ENCODE peak calls at places on chromosome 10, in ten cellular contexts. D is neural crest cell; C is WTC11; N is mucosa of gallbladder; Z is myocyte; P is lower lobe of right lung; W is NCI-H774; Q is stimulated activated CD4-positive, alpha-beta T cell treated with anti-CD3 and anti-CD28 coated beads, Interleukin-15, amount 100 ng/mL, for 1 hour; Y is coronary artery; M is heart left ventricle. H is an unnamed sample.

GRCh38 chr10:99524050-99524666 is 8.6 kb upstream of the NKX2-3 start:
- DNase-seq in D (no peak), C (no peak), N (no peak), Z (no peak), P (no peak), W (no peak), Q (no peak), Y (no peak), M (no peak), H (no peak)

GRCh38 chr10:60425392-60426110 is 35.9 kb upstream of the ANK3 start:
- DNase-seq in D (no peak), C (no peak), N (no peak), Z (no peak), P (no peak), W (no peak), Q (no peak), Y (no peak), M (no peak), H (no peak)

GRCh38 chr10:17655567-17656146 is 11.7 kb downstream of the STAM start:
- DNase-seq in D (no peak), C (no peak), N (no peak), Z (no peak), P (no peak), W (no peak), Q (no peak), Y (no peak), M (no peak), H (no peak)

GRCh38 chr10:50788951-50789904 is 49.5 kb downstream of the ASAH2B start:
- DNase-seq in D (no peak), C (no peak), N (no peak), Z (peak; percentile 16), P (no peak), W (no peak), Q (no peak), Y (no peak), M (no peak), H (no peak)

GRCh38 chr10:12902135-12902572 is 99.4 kb downstream of the CCDC3 start:
- DNase-seq in D (peak; percentile 73), C (peak; percentile 68), N (peak; percentile 40), Z (peak; percentile 65), P (no peak), W (peak; percentile 7), Q (no peak), Y (no peak), M (no peak), H (no peak)

GRCh38 chr10:114940735-114941134 is 2.7 kb downstream of the TRUB1 start:
- DNase-seq in D (no peak), C (no peak), N (no peak), Z (peak; percentile 15), P (no peak), W (no peak), Q (no peak), Y (no peak), M (no peak), H (no peak)

GRCh38 chr10:7045891-7046599 is 364.8 kb downstream of the SFMBT2 start:
- DNase-seq in D (no peak), C (no peak), N (no peak), Z (no peak), P (no peak), W (no peak), Q (no peak), Y (no peak), M (no peak), H (no peak)

GRCh38 chr10:123019941-123020703 is 11.3 kb downstream of the ACADSB start:
- DNase-seq in D (no peak), C (no peak), N (no peak), Z (no peak), P (no peak), W (no peak), Q (no peak), Y (no peak), M (no peak), H (no peak)

GRCh38 chr10:79176052-79176501 is 107.3 kb downstream of the ZMIZ1 start:
- DNase-seq in D (no peak), C (no peak), N (no peak), Z (no peak), P (no peak), W (no peak), Q (no peak), Y (no peak), M (no peak), H (no peak)

GRCh38 chr10:56633876-56634452 is 272.9 kb upstream of the ZWINT start:
- DNase-seq in D (no peak), C (no peak), N (no peak), Z (no peak), P (no peak), W (no peak), Q (no peak), Y (no peak), M (no peak), H (no peak)

GRCh38 chr10:1175956-1176565 is 119.9 kb downstream of the WDR37 start:
- DNase-seq in D (no peak), C (peak; percentile 1), N (no peak), Z (no peak), P (no peak), W (no peak), Q (no peak), Y (no peak), M (peak; percentile 36), H (no peak)

GRCh38 chr10:131571346-131571745 is 259.8 kb upstream of the TCERG1L start:
- DNase-seq in D (no peak), C (no peak), N (no peak), Z (no peak), P (no peak), W (no peak), Q (no peak), Y (peak; percentile 16), M (no peak), H (no peak)

GRCh38 chr10:130935051-130935450 is 376.5 kb downstream of the TCERG1L start:
- DNase-seq in D (no peak), C (no peak), N (no peak), Z (no peak), P (no peak), W (no peak), Q (no peak), Y (no peak), M (no peak), H (no peak)

GRCh38 chr10:34967411-34967880 is 122.7 kb downstream of the CUL2 start:
- DNase-seq in D (no peak), C (no peak), N (peak; percentile 13), Z (peak; percentile 66), P (no peak), W (no peak), Q (no peak), Y (no peak), M (peak; percentile 73), H (peak; percentile 69)